ENCODE peak calls at places on chromosomes 7 and 10, in four cellular contexts. J is tibial nerve, W is transverse colon, M is testis. Z is an unnamed sample.

GRCh38 chr10:102118867-102119266 is 1.3 kb downstream of the LDB1 start:
- DNase-seq in M (peak), J (peak), W (peak), Z (no peak)

GRCh38 chr7:47954231-47954911 is 6.1 kb upstream of the PKD1L1 start:
- DNase-seq in W (no peak), J (no peak), M (no peak), Z (no peak)

GRCh38 chr10:125105856-125106255 is 54.5 kb downstream of the CTBP2 start:
- DNase-seq in J (no peak), W (no peak), M (no peak), Z (no peak)

GRCh38 chr10:19812976-19813375 is 3.3 kb upstream of the PLXDC2 start:
- DNase-seq in J (no peak), M (no peak), W (no peak), Z (no peak)

GRCh38 chr10:6202684-6203330 is at the start of gene PFKFB3:
- DNase-seq in J (peak), M (peak), W (peak), Z (peak)

GRCh38 chr7:49692516-49692915 is 80.9 kb upstream of the VWC2 start:
- DNase-seq in M (no peak), J (no peak), W (no peak), Z (no peak)

GRCh38 chr7:155405399-155406318 is 52.3 kb upstream of the EN2 start:
- DNase-seq in M (no peak), W (no peak), J (no peak), Z (no peak)

GRCh38 chr7:156875766-156876165 is 17.2 kb downstream of the LMBR1 start:
- DNase-seq in M (no peak), W (no peak), J (no peak), Z (no peak)

GRCh38 chr10:59342723-59343122 is 19.6 kb downstream of the FAM13C start:
- DNase-seq in M (no peak), W (no peak), J (no peak), Z (no peak)

GRCh38 chr10:122162566-122163181 is 108.4 kb upstream of the BTBD16 start:
- DNase-seq in J (no peak), W (peak), M (no peak), Z (no peak)
- TF ChIP-seq POLR2A in J (no peak), W (no peak), M (no peak), Z (no peak)

GRCh38 chr7:5594616-5595544 is 171.2 kb upstream of the TNRC18 start:
- DNase-seq in W (no peak), J (no peak), M (no peak), Z (peak)
- TF ChIP-seq POLR2A in W (no peak), J (no peak), M (no peak), Z (no peak)

GRCh38 chr7:92827464-92827863 is 8.9 kb downstream of the CDK6 start:
- DNase-seq in M (no peak), W (no peak), J (no peak), Z (no peak)
- TF ChIP-seq POLR2A in M (no peak), W (no peak), J (no peak), Z (no peak)

DNA sequence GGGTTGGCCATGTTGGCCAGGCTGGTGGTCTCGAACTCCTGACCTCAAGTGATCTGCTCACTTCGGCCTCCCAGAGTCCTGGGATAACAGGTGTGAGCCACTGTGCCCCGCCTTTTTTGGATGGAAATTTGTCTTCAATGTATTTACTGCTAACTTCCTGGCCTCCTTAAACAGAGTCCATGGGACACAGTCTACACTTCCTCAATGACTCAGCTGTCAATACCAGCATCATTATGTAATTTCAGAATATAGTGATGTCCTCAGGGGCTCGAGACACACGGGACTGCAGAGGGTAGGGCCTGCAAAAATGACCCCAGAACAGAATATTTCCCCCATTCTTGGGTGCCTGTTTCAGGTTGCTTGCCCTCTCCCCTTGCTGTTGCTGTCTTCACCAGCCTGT is 31.1 kb downstream of the CAMK2G start:
- DNase-seq in J (no peak), W (no peak), M (no peak), Z (no peak)
- TF ChIP-seq POLR2A in J (no peak), W (no peak), M (no peak), Z (no peak)

GRCh38 chr10:82361317-82361716 is 486.3 kb downstream of the NRG3 start:
- DNase-seq in W (no peak), J (no peak), M (no peak), Z (no peak)
- TF ChIP-seq POLR2A in W (no peak), J (no peak), M (no peak), Z (no peak)

GRCh38 chr7:6706666-6707407 is at the start of gene ZNF12:
- DNase-seq in W (peak), M (peak), J (peak), Z (peak)
- TF ChIP-seq POLR2A in W (peak), M (no peak), J (peak), Z (peak)

DNA sequence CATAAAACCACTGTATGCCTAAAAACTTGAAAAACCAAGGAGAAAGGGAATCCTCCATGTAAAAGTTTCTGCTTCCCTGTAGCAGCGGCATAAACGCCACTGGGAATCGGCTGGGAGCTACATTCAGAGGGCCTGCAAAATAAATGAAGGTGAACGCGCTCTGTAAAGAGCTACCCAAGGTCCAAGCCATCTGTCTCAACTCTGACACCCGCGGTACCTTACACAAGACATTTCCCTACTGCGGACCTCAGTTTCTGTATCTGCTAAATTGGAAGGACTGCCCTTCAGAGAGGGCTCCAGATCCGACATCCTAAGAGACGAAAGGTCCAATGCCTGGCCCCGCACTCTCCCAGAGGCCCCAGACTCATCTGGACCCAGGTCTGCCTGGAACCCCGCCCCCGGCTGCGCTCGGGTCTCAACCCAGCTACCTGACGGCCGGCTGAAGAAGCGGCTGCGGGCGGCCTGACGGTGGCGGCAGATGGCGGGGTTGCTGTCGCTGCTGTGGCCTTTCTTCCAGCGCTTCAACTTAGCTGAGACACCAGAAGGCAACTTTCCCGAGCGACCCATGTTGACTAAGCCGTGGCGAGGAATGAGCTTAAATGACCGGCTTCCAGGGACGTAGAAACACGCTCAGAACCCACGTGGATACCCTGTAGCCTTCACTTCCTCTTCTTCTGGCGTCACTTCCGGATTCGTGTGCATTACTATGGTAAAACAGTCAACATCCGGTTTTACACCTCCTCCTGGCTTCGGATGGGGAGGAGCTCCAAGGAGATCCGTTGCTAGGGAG is at the start of gene RRP12:
- DNase-seq in W (peak), J (peak), M (peak), Z (peak)
- TF ChIP-seq POLR2A in W (peak), J (no peak), M (no peak), Z (peak)